ENCODE peak calls at places on chromosomes 13 and 19, in eight cellular contexts. T is caudate nucleus; W is breast epithelium; I is cardiac fibroblast; Q is IMR-90; A is posterior cingulate gyrus; L is activated CD4-positive, alpha-beta T cell treated with anti-CD3 and anti-CD28 coated beads for 1 hour; F is T-cell. C is an unnamed sample.

GRCh38 chr13:109256866-109257760 is 529.3 kb downstream of the IRS2 start:
- DNase-seq in T (no peak), W (no peak), I (peak), Q (peak), A (no peak), L (no peak), F (no peak), C (peak)

GRCh38 chr19:54100560-54100959 is at the start of gene OSCAR:
- DNase-seq in T (no peak), W (no peak), I (no peak), Q (no peak), A (no peak), L (no peak), F (no peak), C (no peak)

GRCh38 chr19:16001481-16002312 is 52.9 kb downstream of the OR10H4 start:
- DNase-seq in T (no peak), W (no peak), I (peak), Q (peak), A (no peak), L (no peak), F (peak), C (peak)

GRCh38 chr19:16191216-16191908 is 6.2 kb downstream of the FAM32A start:
- DNase-seq in T (no peak), W (no peak), I (no peak), Q (no peak), A (no peak), L (no peak), F (no peak), C (no peak)

GRCh38 chr13:114015608-114016295 is 41.9 kb upstream of the C13orf46 start:
- DNase-seq in T (no peak), W (no peak), I (peak), Q (peak), A (no peak), L (no peak), F (no peak), C (no peak)

GRCh38 chr13:109196896-109197295 is 567.5 kb downstream of the MYO16 start:
- DNase-seq in T (no peak), W (no peak), I (no peak), Q (no peak), A (no peak), L (no peak), F (no peak), C (no peak)

GRCh38 chr19:23420824-23421223 is 25.6 kb upstream of the ZNF91 start:
- DNase-seq in T (no peak), W (no peak), I (no peak), Q (no peak), A (no peak), L (no peak), F (no peak), C (no peak)

GRCh38 chr19:1132625-1133383 is 29.0 kb downstream of the GPX4 start:
- DNase-seq in T (no peak), W (no peak), I (peak), Q (no peak), A (no peak), L (no peak), F (peak), C (no peak)

GRCh38 chr13:113074401-113074800 is 31.2 kb upstream of the F7 start:
- DNase-seq in T (no peak), W (no peak), I (no peak), Q (no peak), A (no peak), L (no peak), F (no peak), C (no peak)

GRCh38 chr19:14871619-14872230 is 14.2 kb downstream of the OR7A17 start:
- DNase-seq in T (no peak), W (no peak), I (peak), Q (peak), A (no peak), L (no peak), F (no peak), C (peak)

GRCh38 chr13:51781246-51782022 is 22.5 kb downstream of the DHRS12 start:
- DNase-seq in T (no peak), W (no peak), I (peak), Q (peak), A (no peak), L (no peak), F (no peak), C (peak)

GRCh38 chr19:38898788-38899446 is 501 bp downstream of the SIRT2 start:
- DNase-seq in T (no peak), W (no peak), I (peak), Q (peak), A (no peak), L (no peak), F (no peak), C (peak)

GRCh38 chr13:99404005-99404755 is 97.0 kb upstream of the GPR183 start:
- DNase-seq in T (no peak), W (no peak), I (no peak), Q (no peak), A (no peak), L (no peak), F (no peak), C (peak)

GRCh38 chr19:2391118-2391725 is 31.2 kb downstream of the TMPRSS9 start:
- DNase-seq in T (peak), W (no peak), I (peak), Q (peak), A (peak), L (no peak), F (peak), C (peak)

GRCh38 chr13:73069206-73069815 is 10.5 kb downstream of the KLF5 start:
- DNase-seq in T (no peak), W (no peak), I (peak), Q (peak), A (no peak), L (no peak), F (no peak), C (no peak)

GRCh38 chr13:78194904-78195639 is 276.4 kb upstream of the EDNRB start:
- DNase-seq in T (no peak), W (no peak), I (no peak), Q (peak), A (no peak), L (no peak), F (no peak), C (peak)

GRCh38 chr13:31037351-31037750 is 104.9 kb downstream of the TEX26 start:
- DNase-seq in T (no peak), W (no peak), I (no peak), Q (no peak), A (no peak), L (no peak), F (no peak), C (no peak)

GRCh38 chr19:33409035-33409434 is 35.5 kb downstream of the CEBPG start:
- DNase-seq in T (no peak), W (no peak), I (no peak), Q (no peak), A (no peak), L (no peak), F (no peak), C (no peak)

GRCh38 chr13:50365300-50365682 is 350.0 kb downstream of the KCNRG start:
- DNase-seq in T (no peak), W (no peak), I (peak), Q (no peak), A (no peak), L (no peak), F (peak), C (no peak)

GRCh38 chr13:113982296-113982661 is 8.4 kb upstream of the C13orf46 start:
- DNase-seq in T (no peak), W (peak), I (no peak), Q (no peak), A (peak), L (no peak), F (no peak), C (no peak)

GRCh38 chr13:66703597-66703996 is 526.5 kb downstream of the PCDH9 start:
- DNase-seq in T (no peak), W (no peak), I (no peak), Q (no peak), A (no peak), L (no peak), F (no peak), C (no peak)

GRCh38 chr13:94712287-94712811 is at the start of gene SOX21:
- DNase-seq in T (peak), W (no peak), I (peak), Q (no peak), A (peak), L (no peak), F (no peak), C (no peak)

GRCh38 chr19:6482343-6482686 is 728 bp upstream of the DENND1C start:
- DNase-seq in T (no peak), W (no peak), I (no peak), Q (no peak), A (no peak), L (no peak), F (no peak), C (no peak)

GRCh38 chr19:57587529-57587928 is 3.6 kb downstream of the ZIK1 start:
- DNase-seq in T (no peak), W (no peak), I (no peak), Q (peak), A (no peak), L (no peak), F (no peak), C (peak)

GRCh38 chr13:52852444-52852843 is 4.0 kb upstream of the PCDH8 start:
- DNase-seq in T (no peak), W (no peak), I (no peak), Q (no peak), A (no peak), L (no peak), F (no peak), C (no peak)

GRCh38 chr19:10078329-10078728 is 7.8 kb upstream of the SHFL start:
- DNase-seq in T (no peak), W (no peak), I (no peak), Q (no peak), A (no peak), L (no peak), F (no peak), C (no peak)

GRCh38 chr13:59867867-59868266 is 295.9 kb downstream of the DIAPH3 start:
- DNase-seq in T (no peak), W (no peak), I (no peak), Q (no peak), A (no peak), L (no peak), F (no peak), C (no peak)

GRCh38 chr13:49370390-49370789 is 73.5 kb downstream of the CAB39L start:
- DNase-seq in T (no peak), W (no peak), I (no peak), Q (no peak), A (no peak), L (no peak), F (no peak), C (no peak)

GRCh38 chr19:10033614-10034013 is 20.3 kb downstream of the RDH8 start:
- DNase-seq in T (no peak), W (no peak), I (no peak), Q (no peak), A (no peak), L (no peak), F (no peak), C (no peak)

GRCh38 chr13:54183728-54184127 is 1155.1 kb downstream of the OLFM4 start:
- DNase-seq in T (no peak), W (no peak), I (no peak), Q (no peak), A (no peak), L (no peak), F (no peak), C (no peak)

GRCh38 chr19:7763696-7764095 is 653 bp downstream of the CLEC4M start:
- DNase-seq in T (no peak), W (no peak), I (no peak), Q (no peak), A (no peak), L (no peak), F (no peak), C (no peak)

GRCh38 chr19:56115490-56115889 is 5.6 kb downstream of the ZNF787 start:
- DNase-seq in T (no peak), W (no peak), I (no peak), Q (no peak), A (no peak), L (no peak), F (no peak), C (no peak)

GRCh38 chr13:97856001-97856675 is 97.3 kb upstream of the IPO5 start:
- DNase-seq in T (no peak), W (no peak), I (peak), Q (no peak), A (peak), L (no peak), F (no peak), C (no peak)

GRCh38 chr19:42316223-42317211 is 3.4 kb downstream of the TMEM145 start:
- DNase-seq in T (no peak), W (no peak), I (no peak), Q (peak), A (no peak), L (no peak), F (no peak), C (no peak)

C was measured in AG08395.